ENCODE peak calls at places on chromosomes 12 and 14, in nine cellular contexts. K is brain pericyte, M is transverse colon, Q is substantia nigra, U is SW480, Z is epithelial cell of esophagus, A is neural progenitor cell, L is GM12865, S is iPS-NIHi11. X is an unnamed sample.

GRCh38 chr12:90008277-90008676 is 299.6 kb upstream of the ATP2B1 start:
- DNase-seq in K (no peak), M (no peak), Q (no peak), U (no peak), Z (no peak), A (no peak), L (no peak), S (no peak), X (peak)

GRCh38 chr12:90896164-90896563 is 58.8 kb downstream of the CCER1 start:
- DNase-seq in K (no peak), M (no peak), Q (no peak), U (peak), Z (peak), A (no peak), L (no peak), S (no peak), X (peak)

GRCh38 chr12:120735181-120735580 is 9.6 kb downstream of the ACADS start:
- DNase-seq in K (no peak), M (no peak), Q (no peak), U (no peak), Z (peak), A (no peak), L (no peak), S (no peak), X (no peak)

GRCh38 chr12:50326636-50327284 is 43.4 kb upstream of the LIMA1 start:
- DNase-seq in K (no peak), M (peak), Q (no peak), U (no peak), Z (peak), A (no peak), L (no peak), S (no peak), X (peak)

GRCh38 chr12:56119361-56119796 is 1.3 kb downstream of the ZC3H10 start:
- DNase-seq in K (no peak), M (peak), Q (no peak), U (peak), Z (peak), A (peak), L (peak), S (peak), X (peak)

GRCh38 chr12:82593901-82594396 is 92.8 kb upstream of the TMTC2 start:
- DNase-seq in K (no peak), M (no peak), Q (no peak), U (no peak), Z (no peak), A (no peak), L (peak), S (no peak), X (no peak)

GRCh38 chr14:54771411-54772027 is 131.1 kb downstream of the GCH1 start:
- DNase-seq in K (no peak), M (no peak), Q (no peak), U (no peak), Z (no peak), A (no peak), L (no peak), S (no peak), X (no peak)

GRCh38 chr12:114218136-114218535 is 187.8 kb downstream of the TBX5 start:
- DNase-seq in K (no peak), M (no peak), Q (no peak), U (no peak), Z (no peak), A (no peak), L (no peak), S (no peak), X (no peak)

GRCh38 chr14:49972199-49972671 is 79.4 kb downstream of the ARF6 start:
- DNase-seq in K (no peak), M (peak), Q (no peak), U (no peak), Z (peak), A (no peak), L (peak), S (no peak), X (peak)

GRCh38 chr12:119693006-119693405 is 25.1 kb downstream of the PRKAB1 start:
- DNase-seq in K (no peak), M (peak), Q (no peak), U (no peak), Z (no peak), A (no peak), L (no peak), S (no peak), X (peak)

GRCh38 chr14:100900837-100901390 is 2.6 kb downstream of the RTL1 start:
- DNase-seq in K (no peak), M (peak), Q (no peak), U (peak), Z (peak), A (peak), L (no peak), S (peak), X (no peak)

GRCh38 chr14:88143817-88144216 is 138.9 kb downstream of the GPR65 start:
- DNase-seq in K (no peak), M (no peak), Q (no peak), U (no peak), Z (no peak), A (peak), L (no peak), S (no peak), X (no peak)

GRCh38 chr12:96434107-96434506 is 33.9 kb upstream of the CDK17 start:
- DNase-seq in K (peak), M (peak), Q (no peak), U (peak), Z (peak), A (no peak), L (peak), S (no peak), X (peak)

GRCh38 chr12:31834158-31834557 is 105.3 kb upstream of the AMN1 start:
- DNase-seq in K (no peak), M (no peak), Q (no peak), U (no peak), Z (no peak), A (no peak), L (no peak), S (no peak), X (no peak)

GRCh38 chr14:55075628-55076027 is 24.2 kb downstream of the MAPK1IP1L start:
- DNase-seq in K (no peak), M (no peak), Q (no peak), U (no peak), Z (peak), A (no peak), L (peak), S (no peak), X (no peak)

GRCh38 chr12:89731614-89732013 is 23.0 kb upstream of the ATP2B1 start:
- DNase-seq in K (no peak), M (no peak), Q (no peak), U (no peak), Z (peak), A (no peak), L (no peak), S (no peak), X (peak)

X was measured in fibroblast of villous mesenchyme.